ENCODE peak calls at places on chromosome 15, in eight cellular contexts. M, Y, E, U, Z, G, D and L are unnamed samples.

GRCh38 chr15:90650956-90651689 is 66.0 kb upstream of the BLM start:
- DNase-seq in G (no peak), U (no peak), Y (no peak), Z (no peak), M (no peak), E (no peak), D (no peak), L (no peak)

GRCh38 chr15:41423979-41424659 is 7.2 kb downstream of the RTF1 start:
- DNase-seq in D (no peak), Y (no peak), E (no peak), M (no peak), Z (no peak), G (no peak), U (no peak), L (no peak)

GRCh38 chr15:90033006-90033405 is 31.9 kb downstream of the ZNF710 start:
- DNase-seq in M (no peak), Z (no peak), Y (no peak), E (no peak), U (no peak), G (no peak), D (no peak), L (no peak)

GRCh38 chr15:71425388-71425787 is 310.1 kb downstream of the THSD4 start:
- DNase-seq in G (no peak), E (no peak), D (no peak), Y (no peak), U (no peak), Z (no peak), M (no peak), L (no peak)

GRCh38 chr15:63481105-63481810 is 23.1 kb upstream of the USP3 start:
- DNase-seq in D (no peak), Y (peak), Z (no peak), E (no peak), U (no peak), M (no peak), G (peak), L (peak)

GRCh38 chr15:77044228-77045042 is 26.5 kb downstream of the TSPAN3 start:
- DNase-seq in G (no peak), Y (no peak), U (peak), E (no peak), Z (no peak), D (no peak), M (no peak), L (no peak)

GRCh38 chr15:73951044-73951561 is 24.8 kb downstream of the LOXL1 start:
- DNase-seq in M (peak), Z (peak), E (peak), U (peak), Y (peak), D (peak), G (peak), L (peak)

GRCh38 chr15:61459785-61460707 is 230.9 kb upstream of the RORA start:
- DNase-seq in U (no peak), M (no peak), D (peak), G (peak), Z (peak), Y (peak), E (no peak), L (no peak)

GRCh38 chr15:59304807-59305206 is 67.9 kb downstream of the MYO1E start:
- DNase-seq in E (no peak), Z (no peak), D (no peak), M (no peak), Y (no peak), G (no peak), U (no peak), L (no peak)

GRCh38 chr15:45583731-45584639 is 3.2 kb upstream of the BLOC1S6 start:
- DNase-seq in U (no peak), E (no peak), Y (no peak), M (no peak), Z (no peak), D (peak), G (no peak), L (no peak)

GRCh38 chr15:37143351-37143750 is 43.0 kb upstream of the MEIS2 start:
- DNase-seq in Y (no peak), Z (no peak), U (no peak), M (no peak), D (no peak), G (no peak), E (no peak), L (no peak)

GRCh38 chr15:74995779-74996765 is 709 bp downstream of the SCAMP5 start:
- DNase-seq in G (no peak), E (peak), M (no peak), Y (no peak), D (peak), U (no peak), Z (peak), L (no peak)

GRCh38 chr15:40046721-40047412 is 7.9 kb upstream of the SRP14 start:
- DNase-seq in M (no peak), D (peak), U (no peak), Y (peak), Z (no peak), G (peak), E (no peak), L (peak)

GRCh38 chr15:25403771-25404170 is 35.1 kb downstream of the UBE3A start:
- DNase-seq in D (no peak), Z (no peak), E (no peak), M (no peak), Y (no peak), U (no peak), G (no peak), L (no peak)

GRCh38 chr15:57559875-57560274 is 31.8 kb upstream of the MYZAP start:
- DNase-seq in D (peak), G (peak), Z (peak), U (peak), E (peak), M (peak), Y (no peak), L (peak)

GRCh38 chr15:90839187-90840071 is 29.0 kb upstream of the FURIN start:
- DNase-seq in Y (peak), E (no peak), M (peak), Z (peak), G (peak), U (no peak), D (peak), L (no peak)

GRCh38 chr15:66633851-66634250 is 68.1 kb upstream of the LCTL start:
- DNase-seq in U (no peak), Z (no peak), D (no peak), E (no peak), Y (no peak), G (no peak), M (no peak), L (no peak)

GRCh38 chr15:33188159-33188558 is 6.4 kb downstream of the FMN1 start:
- DNase-seq in Y (no peak), E (no peak), M (no peak), D (no peak), U (no peak), Z (no peak), G (no peak), L (no peak)

GRCh38 chr15:81227716-81228115 is 31.0 kb downstream of the IL16 start:
- DNase-seq in E (no peak), U (no peak), Z (no peak), D (no peak), M (no peak), G (peak), Y (no peak), L (no peak)

GRCh38 chr15:101679861-101680260 is 27.7 kb upstream of the TM2D3 start:
- DNase-seq in E (no peak), Z (no peak), Y (no peak), G (no peak), D (no peak), M (no peak), U (no peak), L (no peak)

GRCh38 chr15:51311510-51311909 is 26.9 kb downstream of the CYP19A1 start:
- DNase-seq in E (no peak), D (no peak), M (no peak), G (no peak), U (no peak), Y (no peak), Z (peak), L (no peak)

GRCh38 chr15:82178061-82178460 is 84.5 kb downstream of the EFL1 start:
- DNase-seq in G (peak), M (no peak), U (no peak), D (peak), Z (no peak), E (no peak), Y (peak), L (peak)

GRCh38 chr15:89948796-89949195 is 36.0 kb upstream of the ARPIN start:
- DNase-seq in M (no peak), U (no peak), Z (no peak), G (no peak), D (no peak), Y (no peak), E (no peak), L (no peak)

GRCh38 chr15:72201346-72202029 is 3.9 kb upstream of the GRAMD2A start:
- DNase-seq in G (no peak), E (no peak), D (no peak), Z (no peak), Y (no peak), U (no peak), M (no peak), L (no peak)

DNA sequence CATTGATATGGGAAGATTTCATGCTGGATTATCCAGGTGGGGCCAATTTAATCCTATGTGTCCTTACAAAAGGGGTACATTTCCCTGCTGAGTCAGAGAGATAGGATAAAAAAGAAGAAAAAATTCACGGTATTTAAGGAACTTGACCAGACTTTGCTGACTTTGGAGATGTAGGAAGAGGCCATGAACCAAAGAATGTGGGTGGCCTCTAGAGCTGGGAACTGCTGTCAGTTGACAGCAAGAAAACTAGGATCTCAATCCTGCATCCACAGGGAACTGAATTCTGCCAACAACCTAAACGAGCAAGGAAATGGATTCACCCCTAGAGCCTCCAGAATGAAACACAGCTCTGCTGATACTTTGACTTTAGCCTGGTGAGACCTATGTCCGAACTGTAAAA is 148.1 kb upstream of the SLC24A5 start:
- DNase-seq in Y (no peak), D (no peak), G (no peak), E (no peak), Z (no peak), M (no peak), U (no peak), L (no peak)
- TF ChIP-seq CTCF in Y (no peak), D (no peak), G (no peak), E (no peak), Z (no peak), M (no peak), U (no peak), L (no peak)

DNA sequence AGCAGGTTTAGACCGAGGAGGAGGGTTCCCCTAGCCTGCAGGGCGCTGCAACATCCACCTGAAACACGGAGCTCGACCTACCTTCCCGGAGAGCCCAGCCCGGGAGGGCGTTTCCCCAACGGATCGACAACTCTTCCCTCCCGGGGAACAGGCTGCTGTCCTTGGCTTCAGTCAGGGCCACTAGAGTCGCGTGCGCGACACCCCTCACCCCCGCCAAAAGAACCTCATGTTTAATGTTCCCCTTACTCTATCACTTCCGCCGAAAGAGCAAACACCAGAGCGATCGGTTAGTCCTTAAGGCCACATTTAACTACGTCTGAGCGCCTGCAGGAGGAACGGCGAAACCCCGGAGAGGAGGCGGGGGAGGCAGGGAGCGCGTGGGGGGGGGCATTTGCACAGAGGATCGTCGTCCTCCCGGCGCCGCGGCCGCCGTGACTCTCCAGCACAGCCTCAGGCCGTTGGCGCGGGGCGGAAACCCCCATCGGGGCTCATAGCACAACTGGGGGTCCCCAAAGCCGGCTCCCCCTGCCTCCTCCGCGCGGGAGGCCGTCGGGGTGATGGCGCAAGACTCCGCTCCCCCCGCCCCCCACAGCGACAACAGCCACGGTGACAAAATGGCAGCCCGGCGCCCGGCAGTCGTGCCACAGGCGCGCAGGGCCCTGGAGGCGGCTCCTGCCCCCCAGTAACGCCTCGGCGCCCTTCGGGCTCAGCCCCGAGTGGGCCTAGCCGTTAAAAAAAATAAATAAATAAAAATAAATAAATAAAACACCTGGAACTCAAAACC is 3.2 kb downstream of the ANP32A start:
- DNase-seq in Z (peak), M (peak), U (peak), G (peak), Y (peak), D (peak), E (peak), L (no peak)
- TF ChIP-seq CTCF in Z (no peak), M (no peak), U (no peak), G (no peak), Y (no peak), D (no peak), E (no peak), L (no peak)

GRCh38 chr15:68051907-68052306 is 2.2 kb upstream of the PIAS1 start:
- DNase-seq in E (no peak), G (no peak), Y (no peak), D (no peak), U (no peak), M (no peak), Z (no peak), L (no peak)
- TF ChIP-seq CTCF in E (no peak), G (no peak), Y (no peak), D (no peak), U (no peak), M (no peak), Z (no peak), L (no peak)

DNA sequence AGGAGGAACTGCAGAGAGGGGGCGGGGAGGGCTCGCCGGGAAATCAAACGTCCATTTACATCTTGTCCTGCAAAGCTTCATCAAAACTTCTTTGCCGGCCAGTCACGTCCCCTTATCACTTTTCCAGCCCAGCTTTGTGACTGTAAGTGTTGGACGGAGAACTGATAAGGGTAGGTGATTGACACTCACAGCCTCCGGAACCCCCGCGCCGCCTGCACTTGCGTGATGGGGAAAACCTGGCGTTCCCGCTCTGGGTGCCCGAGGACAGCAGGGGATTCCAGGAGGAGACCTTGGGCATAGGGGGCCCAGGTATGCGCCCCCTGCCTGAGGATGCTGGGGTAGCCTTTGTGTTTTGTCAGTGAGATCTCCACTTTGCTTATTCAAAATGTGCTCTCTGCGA is 72.8 kb upstream of the ANKRD34C start:
- DNase-seq in M (no peak), G (no peak), D (no peak), Z (no peak), E (peak), U (no peak), Y (no peak), L (no peak)
- TF ChIP-seq CTCF in M (no peak), G (no peak), D (peak), Z (no peak), E (no peak), U (no peak), Y (no peak), L (peak)